ENCODE peak calls at places on chromosomes 2 and 18, in four cellular contexts. E is K562, D is breast epithelium, P is spleen. W is an unnamed sample.

GRCh38 chr2:71578665-71579371 is 125.5 kb downstream of the DYSF start:
- DNase-seq in E (no peak), D (peak), P (no peak), W (no peak)

GRCh38 chr2:240895656-240896388 is at the start of gene MAB21L4:
- DNase-seq in E (no peak), D (no peak), P (no peak), W (no peak)

GRCh38 chr2:64260817-64261216 is 116.6 kb upstream of the PELI1 start:
- DNase-seq in E (no peak), D (peak), P (peak), W (no peak)

GRCh38 chr2:33448216-33448899 is 28.1 kb upstream of the RASGRP3 start:
- DNase-seq in E (no peak), D (no peak), P (no peak), W (no peak)

GRCh38 chr2:9178110-9178904 is 28.3 kb upstream of the ASAP2 start:
- DNase-seq in E (no peak), D (no peak), P (no peak), W (no peak)

GRCh38 chr2:72917875-72918660 is 749 bp downstream of the EMX1 start:
- DNase-seq in E (no peak), D (no peak), P (peak), W (no peak)

GRCh38 chr2:117762454-117762853 is 52.0 kb upstream of the DDX18 start:
- DNase-seq in E (no peak), D (no peak), P (no peak), W (no peak)

GRCh38 chr2:32937602-32938450 is 8.9 kb upstream of the LTBP1 start:
- DNase-seq in E (no peak), D (no peak), P (no peak), W (peak)

GRCh38 chr2:240525802-240526201 is 32.0 kb downstream of the ANKMY1 start:
- DNase-seq in E (no peak), D (no peak), P (peak), W (peak)

GRCh38 chr2:235105821-235106359 is 154.1 kb downstream of the SH3BP4 start:
- DNase-seq in E (no peak), D (no peak), P (no peak), W (no peak)

GRCh38 chr2:41878726-41879366 is 169.0 kb upstream of the PKDCC start:
- DNase-seq in E (no peak), D (no peak), P (no peak), W (no peak)

GRCh38 chr18:28073658-28074057 is 103.3 kb downstream of the CDH2 start:
- DNase-seq in E (no peak), D (no peak), P (no peak), W (no peak)

GRCh38 chr2:6866239-6866745 is 585 bp upstream of the CMPK2 start:
- DNase-seq in E (peak), D (no peak), P (peak), W (no peak)

GRCh38 chr2:28809927-28810326 is 707 bp upstream of the SPDYA start:
- DNase-seq in E (no peak), D (no peak), P (no peak), W (no peak)

GRCh38 chr2:114442545-114442944 is at the start of gene DPP10:
- DNase-seq in E (peak), D (no peak), P (no peak), W (no peak)

GRCh38 chr2:159936471-159936870 is 125.9 kb downstream of the PLA2R1 start:
- DNase-seq in E (peak), D (no peak), P (no peak), W (no peak)

GRCh38 chr2:149766339-149766738 is 178.8 kb upstream of the MMADHC start:
- DNase-seq in E (no peak), D (no peak), P (no peak), W (no peak)

GRCh38 chr18:47898696-47899095 is 31.8 kb downstream of the SMAD2 start:
- DNase-seq in E (no peak), D (no peak), P (no peak), W (no peak)

GRCh38 chr18:47903809-47904208 is 26.6 kb downstream of the SMAD2 start:
- DNase-seq in E (no peak), D (no peak), P (no peak), W (no peak)

GRCh38 chr18:47899107-47899840 is 31.2 kb downstream of the SMAD2 start:
- DNase-seq in E (no peak), D (no peak), P (no peak), W (no peak)

GRCh38 chr18:47898055-47898454 is 32.4 kb downstream of the SMAD2 start:
- DNase-seq in E (no peak), D (no peak), P (no peak), W (no peak)

DNA sequence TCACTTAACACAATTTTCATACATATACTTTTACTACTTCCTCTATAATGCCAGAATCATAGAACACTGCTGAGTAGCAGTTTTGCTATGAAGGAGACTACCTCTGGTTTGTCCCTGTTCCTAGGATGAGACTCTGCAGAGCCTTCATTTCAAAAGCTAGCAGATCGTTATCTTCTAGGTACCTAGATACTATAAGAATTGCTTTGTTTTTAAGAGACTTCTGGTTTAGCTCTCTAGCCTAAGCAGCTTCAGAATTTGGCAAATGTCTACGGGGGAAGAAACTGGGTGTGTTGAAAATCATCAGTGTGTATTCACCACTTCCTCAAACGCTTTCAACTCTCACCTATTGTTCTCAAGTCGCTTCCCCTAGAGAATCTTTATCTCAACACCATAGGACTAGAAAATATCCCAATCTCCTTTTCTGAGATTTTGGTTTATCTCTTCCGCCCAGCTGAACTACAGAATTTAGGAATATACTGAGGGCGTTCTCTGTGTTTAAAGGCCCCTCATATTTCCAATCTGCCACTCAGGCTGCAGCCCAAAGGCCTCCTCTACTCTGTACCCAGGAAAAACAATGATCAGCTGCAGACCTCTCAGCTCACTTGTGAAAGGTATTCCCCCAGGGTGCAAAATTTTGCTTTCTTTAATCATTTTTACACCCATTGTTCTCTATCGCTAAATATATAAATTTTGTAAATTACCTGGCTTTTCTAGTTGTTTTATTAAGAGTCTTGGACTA is 28.7 kb downstream of the SMAD2 start:
- DNase-seq in E (no peak), D (no peak), P (no peak), W (no peak)
- H3K27ac ChIP-seq in E (no peak), D (peak), P (peak), W (no peak)

DNA sequence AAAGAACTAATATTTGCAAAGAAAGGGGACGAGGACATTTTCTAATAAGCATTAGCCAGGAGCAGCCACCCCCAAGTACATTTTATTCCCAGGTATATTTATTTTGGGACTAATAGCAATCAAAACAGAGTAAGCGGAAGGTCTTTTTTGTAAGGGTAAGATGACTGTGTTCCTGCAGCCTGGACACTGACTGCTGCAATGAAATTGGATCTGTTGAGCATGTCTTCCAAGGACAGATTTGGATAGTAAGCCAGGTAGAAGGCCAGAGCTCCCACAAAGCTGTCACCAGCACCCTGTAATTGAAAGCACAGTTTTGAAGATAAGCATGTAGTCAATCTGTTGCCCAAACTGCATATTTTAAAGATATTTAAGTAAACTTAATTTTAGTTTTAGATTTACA is 10.0 kb downstream of the MRPL33 start:
- DNase-seq in E (no peak), D (no peak), P (no peak), W (no peak)
- TF ChIP-seq POLR2AphosphoS5 in E (no peak), D (no peak), P (no peak), W (no peak)

DNA sequence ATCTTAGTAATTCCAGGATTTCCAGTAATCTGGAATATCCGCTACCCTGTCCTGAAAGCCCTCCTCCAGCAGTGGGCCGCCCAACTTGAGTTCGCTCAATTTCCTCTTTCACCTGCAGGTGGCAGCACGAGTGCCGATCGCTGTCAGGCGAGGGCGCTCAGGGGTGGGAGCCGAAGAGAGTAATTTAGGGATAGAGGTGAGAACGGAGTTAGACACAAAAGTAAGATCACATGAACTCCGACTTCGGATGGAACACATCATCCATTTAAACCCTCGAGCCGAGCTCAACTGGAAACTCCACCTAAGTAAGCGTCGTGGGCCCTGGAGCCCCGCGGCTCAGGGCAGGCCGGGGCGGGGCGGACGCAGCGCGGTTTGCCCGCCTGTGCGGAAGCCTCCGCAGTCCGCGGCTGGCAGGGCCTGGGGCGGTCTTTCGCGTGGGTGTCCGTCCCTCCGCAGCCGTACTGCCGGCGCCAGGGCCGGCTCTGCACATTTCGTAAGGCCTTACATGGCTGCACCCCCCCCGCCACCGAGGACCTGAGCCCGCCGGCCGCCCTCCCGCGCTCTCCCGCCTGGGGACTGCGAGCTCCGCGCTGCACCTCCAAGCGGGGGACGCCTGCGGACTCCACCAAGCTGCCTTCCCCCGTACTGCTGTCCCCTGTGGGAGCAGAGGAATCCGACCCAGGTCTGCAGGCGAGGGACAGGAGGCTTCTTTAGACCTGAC is 61.2 kb downstream of the SEMA4F start:
- DNase-seq in E (peak), D (peak), P (peak), W (no peak)
- TF ChIP-seq POLR2A in E (no peak), D (no peak), P (no peak), W (no peak)

DNA sequence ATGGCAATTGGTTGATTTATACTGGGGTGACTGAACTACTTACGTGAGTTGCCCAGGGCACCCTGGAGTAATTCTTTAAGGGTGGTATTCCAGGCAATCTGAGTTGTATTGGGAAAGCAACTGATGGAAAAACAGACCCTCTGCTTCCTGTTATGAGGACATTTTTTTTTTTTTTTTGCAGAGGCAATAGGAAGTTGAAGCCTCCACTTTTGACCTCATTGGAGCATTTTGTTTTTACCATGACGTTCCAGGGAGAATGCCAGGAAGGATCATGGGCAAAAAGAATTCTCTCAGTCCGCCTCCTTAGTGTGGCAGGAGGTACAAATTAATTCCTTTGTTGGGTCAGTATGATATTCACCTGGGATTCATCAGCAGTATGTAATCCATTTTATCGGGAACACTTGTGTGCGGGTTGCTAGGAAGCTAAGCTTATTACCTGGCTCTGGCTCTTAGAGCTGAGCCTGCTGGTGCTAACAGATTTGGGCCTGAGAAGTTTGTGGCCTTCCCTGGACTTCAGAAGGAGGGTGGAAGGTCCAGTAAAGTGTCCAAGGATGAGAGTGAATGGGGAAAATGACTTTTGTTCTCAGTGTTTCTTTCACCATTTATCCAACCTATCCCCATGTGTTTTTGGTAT is 272.9 kb upstream of the EPAS1 start:
- DNase-seq in E (no peak), D (no peak), P (no peak), W (no peak)
- H3K27ac ChIP-seq in E (no peak), D (no peak), P (no peak), W (no peak)

DNA sequence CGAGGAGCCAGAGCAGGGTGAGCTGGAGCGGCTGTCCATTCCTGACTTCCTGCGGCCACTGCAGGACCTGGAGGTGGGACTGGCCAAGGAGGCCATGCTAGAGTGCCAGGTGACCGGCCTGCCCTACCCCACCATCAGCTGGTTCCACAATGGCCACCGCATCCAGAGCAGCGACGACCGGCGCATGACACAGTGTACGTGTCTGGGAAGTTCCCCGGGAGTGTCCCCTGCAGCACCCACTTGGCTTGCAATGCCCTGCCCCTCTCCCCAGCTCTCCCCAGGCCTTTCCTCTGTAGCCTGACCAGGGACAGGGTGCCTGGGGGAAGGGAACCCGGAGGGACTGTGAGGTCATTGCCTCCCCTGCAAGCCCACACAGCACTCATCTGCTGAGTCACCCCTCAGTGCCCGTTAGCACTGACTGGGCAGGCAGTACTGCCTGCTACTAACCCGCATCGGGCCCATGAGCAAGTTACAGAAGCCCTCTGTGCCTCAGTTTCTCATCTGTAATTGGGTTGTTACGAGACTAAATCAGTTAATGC is 29.4 kb upstream of the GMPPA start:
- DNase-seq in E (peak), D (no peak), P (no peak), W (no peak)
- TF ChIP-seq POLR2AphosphoS5 in E (no peak), D (no peak), P (no peak), W (peak)

W was measured in vagina.